ENCODE peak calls at places on chromosomes 1 and 21, in nine cellular contexts. D, T, G, O, C, S, X, Y and F are unnamed samples.

GRCh38 chr1:35220976-35221375 is 28.0 kb upstream of the SFPQ start:
- DNase-seq in D (no peak), T (peak; percentile 74), G (peak; percentile 18), O (no peak), C (peak; percentile 23), S (no peak), X (peak; percentile 34), Y (no peak), F (no peak)

GRCh38 chr1:164504699-164505098 is 54.3 kb upstream of the PBX1 start:
- DNase-seq in D (peak; percentile 2), T (no peak), G (peak; percentile 82), O (no peak), C (peak; percentile 68), S (no peak), X (peak; percentile 71), Y (no peak), F (no peak)

GRCh38 chr21:38505654-38506523 is 7.6 kb upstream of the ERG start:
- DNase-seq in D (peak; percentile 71), T (peak; percentile 68), G (peak; percentile 77), O (no peak), C (peak; percentile 73), S (no peak), X (peak; percentile 81), Y (no peak), F (no peak)

GRCh38 chr1:168485048-168485447 is 58.7 kb downstream of the XCL2 start:
- DNase-seq in D (peak; percentile 44), T (no peak), G (peak; percentile 57), O (no peak), C (peak; percentile 68), S (no peak), X (no peak), Y (no peak), F (peak; percentile 34)

GRCh38 chr1:203402609-203403337 is 51.9 kb upstream of the FMOD start:
- DNase-seq in D (peak; percentile 98), T (no peak), G (peak; percentile 89), O (no peak), C (peak; percentile 96), S (no peak), X (peak; percentile 58), Y (no peak), F (peak; percentile 49)

GRCh38 chr1:50704126-50704525 is 255.9 kb downstream of the FAF1 start:
- DNase-seq in D (peak; percentile 41), T (no peak), G (peak; percentile 55), O (no peak), C (peak; percentile 41), S (no peak), X (peak; percentile 66), Y (no peak), F (no peak)

GRCh38 chr1:78468511-78468910 is 22.3 kb upstream of the PTGFR start:
- DNase-seq in D (no peak), T (no peak), G (no peak), O (no peak), C (peak; percentile 35), S (no peak), X (no peak), Y (no peak), F (no peak)

GRCh38 chr1:79976287-79976686 is 969.8 kb upstream of the ADGRL4 start:
- DNase-seq in D (no peak), T (no peak), G (peak; percentile 8), O (no peak), C (peak; percentile 16), S (no peak), X (no peak), Y (no peak), F (no peak)

GRCh38 chr1:210687582-210688279 is 359.0 kb downstream of the HHAT start:
- DNase-seq in D (peak; percentile 12), T (no peak), G (no peak), O (no peak), C (no peak), S (no peak), X (peak; percentile 71), Y (no peak), F (no peak)

GRCh38 chr1:32239335-32239734 is 7.7 kb upstream of the FAM167B start:
- DNase-seq in D (no peak), T (peak; percentile 60), G (no peak), O (no peak), C (no peak), S (no peak), X (no peak), Y (no peak), F (no peak)

GRCh38 chr21:43814215-43815106 is 25.1 kb downstream of the RRP1 start:
- DNase-seq in D (no peak), T (peak; percentile 73), G (no peak), O (no peak), C (no peak), S (no peak), X (no peak), Y (no peak), F (no peak)

GRCh38 chr1:116825735-116826438 is 71.7 kb downstream of the CD2 start:
- DNase-seq in D (no peak), T (peak; percentile 58), G (no peak), O (no peak), C (no peak), S (no peak), X (no peak), Y (peak; percentile 77), F (no peak)

GRCh38 chr1:21935891-21936365 is 1.2 kb downstream of the HSPG2 start:
- DNase-seq in D (no peak), T (peak; percentile 75), G (peak; percentile 74), O (no peak), C (no peak), S (no peak), X (peak; percentile 45), Y (no peak), F (no peak)

GRCh38 chr1:30377230-30378022 is 346.0 kb downstream of the MATN1 start:
- DNase-seq in D (no peak), T (peak; percentile 42), G (no peak), O (no peak), C (no peak), S (no peak), X (no peak), Y (no peak), F (no peak)

GRCh38 chr1:2433936-2434335 is 21.6 kb upstream of the PEX10 start:
- DNase-seq in D (no peak), T (no peak), G (no peak), O (no peak), C (no peak), S (no peak), X (no peak), Y (no peak), F (no peak)
- TF ChIP-seq CTCF in D (no peak), T (no peak), G (no peak), O (no peak), C (no peak), S (no peak), X (no peak), Y (no peak), F (no peak)

DNA sequence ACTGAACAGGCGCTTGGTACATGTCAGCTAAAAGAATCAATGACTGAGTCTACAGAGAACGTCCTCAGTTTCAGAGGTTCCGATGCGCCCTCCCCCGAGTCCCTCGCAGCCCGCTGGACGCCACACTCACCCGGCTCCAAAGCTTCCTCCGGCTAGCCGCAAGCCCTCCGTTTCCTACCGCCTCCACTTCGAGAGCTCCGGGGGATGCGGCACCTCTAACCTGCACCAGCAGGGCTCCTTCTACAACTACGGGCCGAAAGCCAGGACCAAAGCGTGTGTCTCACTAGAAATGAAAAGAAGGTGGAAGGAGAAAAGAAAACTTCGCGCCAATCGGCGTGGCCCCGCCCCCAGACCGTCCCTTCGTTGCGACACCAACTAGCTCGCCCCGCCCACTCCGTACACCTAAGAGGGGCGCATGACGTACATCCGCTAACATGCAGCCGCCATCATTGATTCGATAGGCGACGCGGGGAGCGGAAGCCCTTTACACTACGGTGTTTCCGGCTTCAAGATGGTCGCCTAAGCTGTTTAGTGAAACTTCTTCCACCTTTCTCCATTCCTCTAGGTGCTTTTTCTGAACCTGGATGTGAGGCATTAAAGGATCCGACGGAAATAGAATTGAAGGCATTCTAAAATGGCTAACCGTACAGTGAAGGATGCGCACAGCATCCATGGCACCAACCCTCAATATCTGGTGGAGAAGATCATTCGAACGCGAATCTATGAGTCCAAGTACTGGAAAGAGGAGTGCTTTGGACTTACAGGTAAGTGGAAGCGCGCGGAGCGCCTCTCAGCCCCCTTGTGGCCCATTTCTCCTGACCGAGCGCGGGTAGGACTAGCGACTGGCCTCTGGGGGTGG is at the start of the genes ORC1 and PRPF38A:
- DNase-seq in D (peak; percentile 97), T (peak; percentile 98), G (peak; percentile 92), O (peak; percentile 94), C (peak; percentile 96), S (peak; percentile 97), X (peak; percentile 98), Y (peak; percentile 98), F (peak; percentile 98)
- TF ChIP-seq CTCF in D (peak; percentile 68), T (peak; percentile 84), G (peak; percentile 81), O (peak; percentile 34), C (peak; percentile 60), S (peak; percentile 41), X (peak; percentile 36), Y (peak; percentile 66), F (no peak)

GRCh38 chr21:28776251-28776650 is 216.4 kb downstream of the LTN1 start:
- DNase-seq in D (peak; percentile 96), T (no peak), G (peak; percentile 41), O (no peak), C (peak; percentile 96), S (no peak), X (no peak), Y (no peak), F (no peak)

GRCh38 chr21:28783641-28784185 is 209.0 kb downstream of the LTN1 start:
- DNase-seq in D (no peak), T (no peak), G (no peak), O (no peak), C (no peak), S (no peak), X (no peak), Y (no peak), F (no peak)

GRCh38 chr21:28779914-28780313 is 212.8 kb downstream of the LTN1 start:
- DNase-seq in D (no peak), T (no peak), G (no peak), O (no peak), C (no peak), S (no peak), X (no peak), Y (no peak), F (no peak)

DNA sequence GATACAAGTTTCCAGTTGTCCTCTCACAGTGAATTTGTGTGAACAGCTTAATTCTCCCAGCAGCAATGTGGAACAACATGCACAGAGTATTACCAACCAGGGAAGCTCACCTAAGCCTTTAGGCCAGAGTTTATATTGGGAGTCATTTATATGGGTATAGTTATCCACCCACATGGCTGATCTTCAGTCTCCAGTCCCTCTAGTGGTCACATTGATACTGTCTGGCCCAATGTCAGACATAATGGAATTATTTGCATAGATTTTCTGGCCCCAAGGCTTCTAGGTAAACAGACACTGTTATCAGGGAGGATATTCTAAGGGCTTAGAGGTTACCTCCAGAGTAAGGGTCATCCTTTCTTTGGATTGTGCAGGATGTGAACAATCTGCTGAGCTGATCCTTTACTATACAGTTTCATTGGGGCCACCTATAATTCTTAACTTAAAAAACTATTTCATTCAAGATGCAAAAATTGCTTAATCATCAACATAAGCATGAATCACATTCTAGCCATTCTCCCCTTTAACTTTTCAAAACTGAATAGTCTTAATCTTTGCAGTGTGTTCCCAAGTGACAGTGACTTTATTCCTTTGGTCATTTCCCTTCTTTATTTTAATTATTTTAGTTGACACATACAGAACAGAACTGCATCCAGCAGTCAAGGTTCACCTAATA is 210.9 kb downstream of the LTN1 start:
- DNase-seq in D (peak; percentile 51), T (no peak), G (peak; percentile 40), O (no peak), C (peak; percentile 65), S (no peak), X (peak; percentile 43), Y (no peak), F (no peak)
- TF ChIP-seq CTCF in D (peak; percentile 51), T (peak; percentile 77), G (peak; percentile 42), O (peak; percentile 34), C (peak; percentile 79), S (no peak), X (peak; percentile 18), Y (peak; percentile 16), F (no peak)

GRCh38 chr1:184143449-184143848 is 91.9 kb downstream of the TSEN15 start:
- DNase-seq in D (peak; percentile 33), T (no peak), G (no peak), O (no peak), C (peak; percentile 7), S (no peak), X (no peak), Y (no peak), F (no peak)
- TF ChIP-seq CTCF in D (peak; percentile 12), T (no peak), G (no peak), O (no peak), C (no peak), S (peak; percentile 7), X (no peak), Y (no peak), F (no peak)